ENCODE peak calls at places on chromosomes 3 and 15, in seven cellular contexts. R is tibial nerve, V is GM23248, D is WERI-Rb-1, Z is ovary, U is heart right ventricle, O is fibroblast of lung. S is an unnamed sample.

GRCh38 chr3:45166283-45166879 is 20.2 kb upstream of the CDCP1 start:
- DNase-seq in R (no peak), V (no peak), D (no peak), Z (no peak), U (no peak), O (no peak), S (no peak)

GRCh38 chr15:82850242-82850591 is 40.8 kb downstream of the WHAMM start:
- DNase-seq in R (no peak), V (peak; percentile 56), D (peak; percentile 76), Z (no peak), U (no peak), O (peak; percentile 23), S (no peak)

GRCh38 chr15:64776402-64776786 is 1.0 kb upstream of the RBPMS2 start:
- DNase-seq in R (no peak), V (no peak), D (no peak), Z (peak; percentile 28), U (peak; percentile 20), O (no peak), S (no peak)

GRCh38 chr3:23698652-23699313 is 107.0 kb upstream of the UBE2E1 start:
- DNase-seq in R (no peak), V (no peak), D (no peak), Z (no peak), U (no peak), O (no peak), S (no peak)

GRCh38 chr3:44969170-44969569 is 6.8 kb downstream of the ZDHHC3 start:
- DNase-seq in R (no peak), V (no peak), D (no peak), Z (no peak), U (no peak), O (no peak), S (no peak)

GRCh38 chr3:35707904-35708303 is 68.6 kb downstream of the ARPP21 start:
- DNase-seq in R (no peak), V (no peak), D (no peak), Z (no peak), U (no peak), O (peak; percentile 57), S (peak; percentile 65)

GRCh38 chr15:74304459-74304858 is 63.0 kb downstream of the CYP11A1 start:
- DNase-seq in R (no peak), V (no peak), D (peak; percentile 72), Z (no peak), U (no peak), O (no peak), S (no peak)

GRCh38 chr3:67653425-67654098 is 850 bp downstream of the SUCLG2 start:
- DNase-seq in R (no peak), V (peak; percentile 51), D (no peak), Z (no peak), U (no peak), O (peak; percentile 30), S (peak; percentile 18)

GRCh38 chr15:59997070-59997701 is 6.9 kb upstream of the FOXB1 start:
- DNase-seq in R (no peak), V (no peak), D (peak; percentile 43), Z (no peak), U (no peak), O (no peak), S (no peak)

GRCh38 chr3:62940763-62941632 is 65.8 kb upstream of the CADPS start:
- DNase-seq in R (no peak), V (peak; percentile 82), D (no peak), Z (no peak), U (no peak), O (peak; percentile 72), S (no peak)

GRCh38 chr15:91488452-91488851 is 365.1 kb upstream of the SLCO3A1 start:
- DNase-seq in R (no peak), V (no peak), D (no peak), Z (no peak), U (no peak), O (peak; percentile 16), S (no peak)

GRCh38 chr15:49492834-49493233 is 69.8 kb downstream of the FGF7 start:
- DNase-seq in R (no peak), V (peak; percentile 92), D (no peak), Z (no peak), U (no peak), O (peak; percentile 28), S (no peak)

GRCh38 chr15:27027229-27027628 is 56.2 kb downstream of the GABRG3 start:
- DNase-seq in R (no peak), V (no peak), D (no peak), Z (no peak), U (no peak), O (no peak), S (no peak)

GRCh38 chr15:95937128-95937528 is 393.4 kb upstream of the NR2F2 start:
- DNase-seq in R (no peak), V (peak; percentile 50), D (no peak), Z (no peak), U (no peak), O (peak; percentile 36), S (peak; percentile 12)

GRCh38 chr15:80073197-80073596 is 13.7 kb downstream of the ZFAND6 start:
- DNase-seq in R (no peak), V (peak; percentile 12), D (no peak), Z (no peak), U (no peak), O (no peak), S (no peak)

GRCh38 chr15:52093539-52094502 is 18.8 kb downstream of the BCL2L10 start:
- DNase-seq in R (no peak), V (peak; percentile 97), D (no peak), Z (no peak), U (no peak), O (peak; percentile 95), S (peak; percentile 75)

GRCh38 chr3:160343132-160343531 is 55.9 kb downstream of the IFT80 start:
- DNase-seq in R (no peak), V (peak; percentile 69), D (no peak), Z (no peak), U (no peak), O (peak; percentile 25), S (no peak)

GRCh38 chr15:39868396-39868795 is 51.7 kb downstream of the GPR176 start:
- DNase-seq in R (no peak), V (no peak), D (no peak), Z (no peak), U (no peak), O (no peak), S (no peak)

GRCh38 chr3:98670020-98670419 is 76.6 kb upstream of the CPOX start:
- DNase-seq in R (no peak), V (no peak), D (no peak), Z (no peak), U (no peak), O (peak; percentile 11), S (no peak)

DNA sequence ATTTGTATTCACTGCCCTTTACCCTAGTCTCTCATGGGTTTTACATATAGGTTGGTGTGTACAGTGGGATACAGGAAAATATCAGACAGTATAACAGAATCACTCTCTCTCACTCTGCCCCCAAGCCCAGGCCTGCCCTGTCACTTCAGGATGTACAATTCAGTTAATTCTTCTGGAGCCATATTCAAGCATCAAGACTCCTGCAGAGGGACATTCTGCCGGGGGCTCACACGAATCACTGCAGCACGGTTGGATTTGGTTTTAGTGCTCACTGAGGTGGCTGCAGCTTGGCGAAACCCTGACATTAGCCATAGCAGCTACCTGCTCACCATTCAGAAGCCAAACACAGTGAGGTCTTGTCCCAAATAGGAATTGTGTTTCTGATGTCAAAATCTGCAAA is 83.0 kb downstream of the CHSY1 start:
- DNase-seq in R (no peak), V (no peak), D (no peak), Z (no peak), U (no peak), O (no peak), S (no peak)
- H3K4me3 ChIP-seq in R (no peak overlapping the region), V (no peak overlapping the region), D (no peak overlapping the region), Z (no peak overlapping the region), U (no peak overlapping the region), O (no peak overlapping the region), S (no peak overlapping the region)

DNA sequence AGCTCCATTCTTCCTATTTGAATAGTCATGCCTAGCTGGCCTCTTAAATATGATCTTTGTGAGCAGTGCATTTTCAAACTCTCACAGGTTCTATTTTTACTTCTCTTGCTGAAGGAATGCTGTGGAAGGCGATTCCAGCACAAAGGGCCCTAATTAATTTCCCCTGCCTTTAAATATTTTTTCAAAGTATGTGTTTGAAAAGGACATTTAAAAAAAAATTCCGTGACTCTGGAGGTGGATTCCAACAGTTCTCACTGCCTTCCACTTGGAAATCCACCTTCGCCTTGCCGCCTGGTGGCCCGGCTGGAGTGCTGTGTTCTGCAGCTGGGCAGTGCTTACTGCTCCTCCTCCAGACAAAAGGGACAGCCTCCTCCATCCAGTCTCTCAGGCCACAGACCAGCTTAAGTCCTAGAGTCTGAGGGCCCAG is 61.5 kb upstream of the CORO2B start:
- DNase-seq in R (no peak), V (peak; percentile 61), D (no peak), Z (no peak), U (peak; percentile 52), O (peak; percentile 69), S (no peak)
- H3K27ac ChIP-seq in R (peak overlapping the region; percentile 67), V (peak overlapping the region; percentile 1), D (no peak overlapping the region), Z (peak overlapping the region; percentile 3), U (peak overlapping the region; percentile 59), O (no peak overlapping the region), S (no peak overlapping the region)

DNA sequence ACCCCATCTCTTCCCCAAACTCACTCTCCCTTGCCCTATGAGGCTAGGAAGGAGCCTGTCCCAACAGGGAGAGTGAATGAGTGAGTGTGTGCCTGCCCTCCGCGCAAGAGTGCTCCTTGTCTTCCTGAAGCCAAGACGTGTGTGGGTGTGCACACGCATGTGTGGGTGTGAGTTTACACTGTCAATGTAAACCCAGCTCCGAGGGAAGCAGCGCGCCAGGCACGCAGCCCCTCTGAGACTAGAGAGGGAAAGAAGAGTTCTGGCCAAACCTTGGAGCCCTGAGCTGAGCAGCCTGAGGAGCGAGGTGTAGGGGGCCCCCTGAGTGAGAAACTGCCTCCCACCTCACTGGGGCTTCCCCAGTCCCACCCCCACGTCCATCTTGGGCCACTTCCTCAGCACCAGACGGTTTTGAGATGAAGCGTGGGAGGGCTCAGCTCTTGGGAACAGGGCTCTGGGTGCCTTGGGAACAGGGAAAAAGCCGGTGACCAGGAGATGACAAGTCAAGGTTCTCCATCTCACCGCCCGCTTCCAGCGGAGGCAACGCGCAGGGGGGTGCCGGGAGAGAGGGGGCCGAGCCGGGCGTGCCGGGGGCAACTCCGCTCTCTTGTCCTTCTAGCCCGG is 5.1 kb downstream of the MECOM start:
- DNase-seq in R (no peak), V (no peak), D (no peak), Z (no peak), U (peak; percentile 23), O (peak; percentile 10), S (no peak)
- H3K27me3 ChIP-seq in R (peaks cover 94% of the 10 kb centered on the region), V (peaks cover 68% of the 10 kb centered on the region), D (peaks cover 11% of the 10 kb centered on the region), Z (no peaks in the 10 kb centered on the region), U (peaks cover 5% of the 10 kb centered on the region), O (peaks cover 4% of the 10 kb centered on the region), S (peaks cover 60% of the 10 kb centered on the region)

DNA sequence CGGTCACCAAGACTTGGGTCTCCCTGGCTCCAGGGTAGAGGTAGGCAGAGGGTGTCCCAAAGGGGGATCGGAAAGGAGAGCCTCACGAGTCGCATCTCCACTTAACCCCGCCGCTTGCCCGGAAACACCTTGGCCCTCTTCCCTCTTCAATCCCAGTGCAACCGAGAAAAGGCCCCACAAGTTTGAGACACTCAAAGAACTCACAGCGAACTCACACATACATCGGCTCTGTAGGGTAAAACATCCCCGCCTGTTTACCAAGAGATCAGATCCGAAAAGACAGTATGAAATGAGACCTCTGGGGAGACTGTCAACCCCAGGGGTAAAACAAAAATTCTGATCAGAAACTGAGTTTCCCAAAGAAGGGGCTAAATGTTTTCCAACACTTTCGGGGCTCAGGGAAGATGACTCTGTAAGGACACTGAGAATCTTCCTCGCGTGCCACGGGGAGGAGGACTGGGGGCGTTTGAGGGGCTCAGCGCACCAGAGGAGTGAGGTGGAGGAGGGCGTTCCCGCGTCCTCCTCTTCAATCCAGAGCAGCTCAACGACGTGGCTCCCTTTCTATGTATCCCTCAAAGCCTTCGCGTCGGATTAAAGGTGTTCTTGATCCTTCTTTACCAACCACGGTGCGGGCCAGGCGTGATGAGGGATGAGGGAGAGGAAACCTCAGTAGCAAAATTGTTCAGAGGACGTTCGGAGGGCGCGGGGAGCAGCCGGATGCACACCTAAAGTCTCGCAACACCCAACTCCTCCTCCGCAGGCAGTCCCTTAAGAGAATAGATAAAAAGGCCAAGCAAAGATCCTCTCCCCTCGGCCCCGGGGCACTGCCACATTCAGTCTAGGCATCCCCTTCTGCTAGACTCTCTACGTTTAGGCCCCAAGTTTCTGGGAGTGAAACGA is 3.7 kb downstream of the WNT5A start:
- DNase-seq in R (no peak), V (no peak), D (peak; percentile 36), Z (peak; percentile 18), U (no peak), O (no peak), S (no peak)
- H3K4me3 ChIP-seq in R (no peak overlapping the region), V (peak overlapping the region; percentile 97), D (peak overlapping the region; percentile 46), Z (peak overlapping the region; percentile 34), U (no peak overlapping the region), O (peak overlapping the region; percentile 59), S (peak overlapping the region; percentile 90)